ENCODE peak calls at places on chromosome 1, in six cellular contexts. One of them, this sample, is unnamed.

GRCh38 chr1:221440658-221441057 is 301.2 kb downstream of the DUSP10 start:
- DNase-seq in cardiac fibroblast: peak
- DNase-seq in tibial nerve: no peak
- DNase-seq in heart right ventricle: no peak
- DNase-seq in progenitor cell of endocrine pancreas: no peak
- DNase-seq in brain microvascular endothelial cell: peak
- DNase-seq in this sample: no peak

GRCh38 chr1:53639996-53640695 is 98.8 kb downstream of the GLIS1 start:
- DNase-seq in progenitor cell of endocrine pancreas: no peak
- DNase-seq in brain microvascular endothelial cell: no peak
- DNase-seq in heart right ventricle: no peak
- DNase-seq in tibial nerve: no peak
- DNase-seq in cardiac fibroblast: no peak
- DNase-seq in this sample: peak

GRCh38 chr1:203796223-203796747 is 862 bp downstream of the ZBED6 start:
- DNase-seq in brain microvascular endothelial cell: peak
- DNase-seq in tibial nerve: no peak
- DNase-seq in heart right ventricle: no peak
- DNase-seq in progenitor cell of endocrine pancreas: no peak
- DNase-seq in cardiac fibroblast: peak
- DNase-seq in this sample: no peak

GRCh38 chr1:207750901-207751300 is 953 bp upstream of the CD46 start:
- DNase-seq in brain microvascular endothelial cell: no peak
- DNase-seq in cardiac fibroblast: no peak
- DNase-seq in heart right ventricle: no peak
- DNase-seq in tibial nerve: no peak
- DNase-seq in progenitor cell of endocrine pancreas: no peak
- DNase-seq in this sample: no peak

GRCh38 chr1:106439475-106439874 is 617.0 kb upstream of the PRMT6 start:
- DNase-seq in progenitor cell of endocrine pancreas: no peak
- DNase-seq in tibial nerve: no peak
- DNase-seq in heart right ventricle: no peak
- DNase-seq in brain microvascular endothelial cell: no peak
- DNase-seq in cardiac fibroblast: no peak
- DNase-seq in this sample: no peak

GRCh38 chr1:27397749-27398148 is 5.3 kb downstream of the GPR3 start:
- DNase-seq in heart right ventricle: no peak
- DNase-seq in tibial nerve: no peak
- DNase-seq in cardiac fibroblast: no peak
- DNase-seq in progenitor cell of endocrine pancreas: no peak
- DNase-seq in brain microvascular endothelial cell: no peak
- DNase-seq in this sample: no peak

GRCh38 chr1:235077163-235077540 is 51.5 kb downstream of the TOMM20 start:
- DNase-seq in brain microvascular endothelial cell: no peak
- DNase-seq in heart right ventricle: no peak
- DNase-seq in progenitor cell of endocrine pancreas: no peak
- DNase-seq in cardiac fibroblast: no peak
- DNase-seq in tibial nerve: no peak
- DNase-seq in this sample: no peak

GRCh38 chr1:4172659-4173599 is 272.9 kb upstream of the C1orf174 start:
- DNase-seq in brain microvascular endothelial cell: no peak
- DNase-seq in tibial nerve: no peak
- DNase-seq in progenitor cell of endocrine pancreas: no peak
- DNase-seq in heart right ventricle: no peak
- DNase-seq in cardiac fibroblast: no peak
- DNase-seq in this sample: no peak

GRCh38 chr1:42936309-42937078 is 22.2 kb downstream of the SLC2A1 start:
- DNase-seq in cardiac fibroblast: peak
- DNase-seq in brain microvascular endothelial cell: no peak
- DNase-seq in tibial nerve: peak
- DNase-seq in progenitor cell of endocrine pancreas: no peak
- DNase-seq in heart right ventricle: no peak
- DNase-seq in this sample: no peak

GRCh38 chr1:68010094-68010493 is 40.3 kb downstream of the DIRAS3 start:
- DNase-seq in progenitor cell of endocrine pancreas: no peak
- DNase-seq in brain microvascular endothelial cell: no peak
- DNase-seq in heart right ventricle: no peak
- DNase-seq in cardiac fibroblast: peak
- DNase-seq in tibial nerve: no peak
- DNase-seq in this sample: no peak

GRCh38 chr1:54429838-54430237 is 23.6 kb upstream of the SSBP3 start:
- DNase-seq in tibial nerve: no peak
- DNase-seq in heart right ventricle: no peak
- DNase-seq in cardiac fibroblast: no peak
- DNase-seq in progenitor cell of endocrine pancreas: no peak
- DNase-seq in brain microvascular endothelial cell: no peak
- DNase-seq in this sample: no peak

GRCh38 chr1:206769331-206769731 is 1.2 kb upstream of the IL19 start:
- DNase-seq in heart right ventricle: no peak
- DNase-seq in tibial nerve: no peak
- DNase-seq in progenitor cell of endocrine pancreas: no peak
- DNase-seq in brain microvascular endothelial cell: no peak
- DNase-seq in cardiac fibroblast: no peak
- DNase-seq in this sample: no peak

GRCh38 chr1:209190591-209191241 is 392.8 kb upstream of the CAMK1G start:
- DNase-seq in progenitor cell of endocrine pancreas: peak
- DNase-seq in cardiac fibroblast: peak
- DNase-seq in heart right ventricle: peak
- DNase-seq in tibial nerve: no peak
- DNase-seq in brain microvascular endothelial cell: peak
- DNase-seq in this sample: peak

DNA sequence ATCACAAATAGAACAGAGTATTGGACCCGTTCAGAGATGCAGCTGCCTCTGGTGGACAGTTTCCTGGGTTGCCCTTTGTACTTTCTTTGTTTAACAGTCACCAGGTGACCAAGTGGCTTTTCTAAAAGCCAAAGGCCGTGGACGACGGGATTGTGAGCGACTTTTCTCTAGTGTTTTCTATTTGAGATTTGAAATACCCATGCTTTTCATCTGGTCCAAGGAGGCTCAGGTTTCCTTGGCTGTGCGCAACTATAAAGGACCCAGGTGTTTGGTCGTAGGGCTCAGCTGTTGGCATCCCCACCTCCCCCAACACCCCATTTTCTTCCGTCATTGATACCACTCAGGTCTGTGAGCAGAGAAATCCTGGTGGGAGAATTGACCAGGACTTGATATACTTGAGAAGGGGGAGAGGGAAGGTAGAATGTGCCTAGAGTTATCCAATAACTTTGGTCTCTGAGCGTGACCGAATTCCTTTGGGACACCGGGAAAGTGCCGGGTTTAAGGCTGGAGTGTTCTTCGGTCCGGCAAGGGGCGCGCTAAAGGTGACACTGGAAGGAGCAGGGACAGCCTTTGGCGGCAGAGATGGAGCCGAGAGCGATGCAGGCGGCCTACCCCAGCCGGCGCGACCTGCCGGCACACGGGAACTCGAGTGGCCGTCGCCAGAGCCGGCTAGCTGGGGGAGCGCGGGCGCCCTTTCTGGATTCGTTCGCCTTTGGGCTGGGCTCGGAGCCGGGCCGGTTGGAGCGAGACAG is 83.4 kb upstream of the BMP8A start:
- DNase-seq in cardiac fibroblast: no peak
- DNase-seq in tibial nerve: no peak
- DNase-seq in heart right ventricle: no peak
- DNase-seq in progenitor cell of endocrine pancreas: no peak
- DNase-seq in brain microvascular endothelial cell: no peak
- DNase-seq in this sample: no peak
- TF ChIP-seq CTCF in cardiac fibroblast: no peak
- TF ChIP-seq CTCF in tibial nerve: no peak
- TF ChIP-seq CTCF in heart right ventricle: no peak
- TF ChIP-seq CTCF in progenitor cell of endocrine pancreas: peak
- TF ChIP-seq CTCF in brain microvascular endothelial cell: peak
- TF ChIP-seq CTCF in this sample: no peak

GRCh38 chr1:187264995-187265602 is 436.4 kb downstream of the PLA2G4A start:
- DNase-seq in heart right ventricle: no peak
- DNase-seq in brain microvascular endothelial cell: peak
- DNase-seq in cardiac fibroblast: peak
- DNase-seq in progenitor cell of endocrine pancreas: peak
- DNase-seq in tibial nerve: no peak
- DNase-seq in this sample: peak
- TF ChIP-seq CTCF in heart right ventricle: no peak
- TF ChIP-seq CTCF in brain microvascular endothelial cell: peak
- TF ChIP-seq CTCF in cardiac fibroblast: peak
- TF ChIP-seq CTCF in progenitor cell of endocrine pancreas: peak
- TF ChIP-seq CTCF in tibial nerve: peak
- TF ChIP-seq CTCF in this sample: peak

GRCh38 chr1:15425521-15425920 is 12.7 kb upstream of the CTRC start:
- DNase-seq in heart right ventricle: no peak
- DNase-seq in cardiac fibroblast: no peak
- DNase-seq in brain microvascular endothelial cell: no peak
- DNase-seq in tibial nerve: no peak
- DNase-seq in progenitor cell of endocrine pancreas: no peak
- DNase-seq in this sample: no peak

GRCh38 chr1:15425961-15426360 is 12.3 kb upstream of the CTRC start:
- DNase-seq in brain microvascular endothelial cell: no peak
- DNase-seq in cardiac fibroblast: no peak
- DNase-seq in progenitor cell of endocrine pancreas: no peak
- DNase-seq in tibial nerve: no peak
- DNase-seq in heart right ventricle: no peak
- DNase-seq in this sample: no peak

GRCh38 chr1:15427280-15427666 is 11.0 kb upstream of the CTRC start:
- DNase-seq in progenitor cell of endocrine pancreas: no peak
- DNase-seq in cardiac fibroblast: no peak
- DNase-seq in brain microvascular endothelial cell: no peak
- DNase-seq in tibial nerve: no peak
- DNase-seq in heart right ventricle: no peak
- DNase-seq in this sample: no peak

GRCh38 chr1:15424981-15425380 is 13.3 kb upstream of the CTRC start:
- DNase-seq in progenitor cell of endocrine pancreas: no peak
- DNase-seq in cardiac fibroblast: no peak
- DNase-seq in heart right ventricle: no peak
- DNase-seq in tibial nerve: no peak
- DNase-seq in brain microvascular endothelial cell: no peak
- DNase-seq in this sample: no peak

GRCh38 chr1:15426492-15427279 is 11.6 kb upstream of the CTRC start:
- DNase-seq in cardiac fibroblast: peak
- DNase-seq in tibial nerve: no peak
- DNase-seq in brain microvascular endothelial cell: no peak
- DNase-seq in progenitor cell of endocrine pancreas: no peak
- DNase-seq in heart right ventricle: peak
- DNase-seq in this sample: no peak
- TF ChIP-seq CTCF in cardiac fibroblast: peak
- TF ChIP-seq CTCF in tibial nerve: no peak
- TF ChIP-seq CTCF in brain microvascular endothelial cell: peak
- TF ChIP-seq CTCF in progenitor cell of endocrine pancreas: no peak
- TF ChIP-seq CTCF in heart right ventricle: no peak
- TF ChIP-seq CTCF in this sample: no peak

DNA sequence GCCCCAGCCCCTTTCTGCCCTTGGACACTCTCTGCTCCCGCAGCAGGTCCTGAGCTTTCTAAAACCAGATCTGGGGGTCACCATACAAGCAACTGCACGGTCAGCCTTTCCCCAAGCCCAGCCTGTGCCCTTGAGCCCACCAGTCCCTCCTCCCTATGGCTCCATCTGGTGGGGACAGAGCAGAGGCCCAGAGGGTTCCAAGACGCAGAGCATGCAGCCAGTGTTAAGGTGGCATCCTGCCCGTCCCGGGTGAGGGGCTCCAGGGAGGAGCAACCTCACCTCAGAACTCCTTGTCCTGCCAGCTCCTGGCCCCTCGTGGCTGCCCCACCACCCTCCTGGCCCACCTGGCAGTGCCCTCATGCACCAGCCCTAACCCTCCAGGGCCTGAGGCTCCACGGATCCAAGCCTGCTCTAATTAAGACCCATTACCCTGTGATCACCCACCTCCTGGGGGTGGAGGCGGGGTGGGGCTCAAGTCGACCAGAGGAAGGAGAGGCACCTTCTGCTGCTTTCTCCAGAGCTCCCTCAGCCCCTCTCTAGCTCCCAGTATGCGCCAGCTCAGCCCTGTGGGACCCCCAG is 8.5 kb downstream of the CHD5 start:
- DNase-seq in progenitor cell of endocrine pancreas: no peak
- DNase-seq in tibial nerve: no peak
- DNase-seq in brain microvascular endothelial cell: no peak
- DNase-seq in heart right ventricle: no peak
- DNase-seq in cardiac fibroblast: no peak
- DNase-seq in this sample: peak
- TF ChIP-seq CTCF in progenitor cell of endocrine pancreas: peak
- TF ChIP-seq CTCF in tibial nerve: no peak
- TF ChIP-seq CTCF in brain microvascular endothelial cell: peak
- TF ChIP-seq CTCF in heart right ventricle: peak
- TF ChIP-seq CTCF in cardiac fibroblast: peak
- TF ChIP-seq CTCF in this sample: no peak

DNA sequence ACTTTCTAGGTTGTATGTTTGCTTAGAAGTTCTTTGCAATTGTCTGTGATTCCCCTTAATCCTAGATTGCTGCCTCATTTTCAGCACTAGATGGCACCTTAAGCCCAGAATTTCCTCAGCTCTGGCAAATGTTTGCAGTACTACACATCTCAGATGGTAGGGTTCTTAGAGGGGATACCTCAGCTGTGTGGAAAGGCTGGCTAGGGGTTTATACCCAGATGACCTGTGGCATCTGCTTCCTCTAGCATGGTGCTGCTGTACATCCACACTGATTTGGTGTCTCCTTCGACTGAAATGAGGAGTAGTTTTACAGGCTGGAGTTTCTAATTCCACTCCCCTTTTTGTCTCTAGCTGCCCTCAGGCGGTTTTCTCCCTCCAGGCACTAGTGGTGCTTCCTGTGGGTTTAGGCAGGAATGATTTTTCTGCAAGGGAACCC is 23.5 kb downstream of the ASB17 start:
- DNase-seq in cardiac fibroblast: peak
- DNase-seq in tibial nerve: no peak
- DNase-seq in heart right ventricle: no peak
- DNase-seq in brain microvascular endothelial cell: peak
- DNase-seq in progenitor cell of endocrine pancreas: no peak
- DNase-seq in this sample: peak
- TF ChIP-seq CTCF in cardiac fibroblast: peak
- TF ChIP-seq CTCF in tibial nerve: no peak
- TF ChIP-seq CTCF in heart right ventricle: peak
- TF ChIP-seq CTCF in brain microvascular endothelial cell: peak
- TF ChIP-seq CTCF in progenitor cell of endocrine pancreas: peak
- TF ChIP-seq CTCF in this sample: peak